ENCODE peak calls at places on chromosomes 12 and 14, in five cellular contexts. T, P, D, W and J are unnamed samples.

GRCh38 chr14:29528889-29529288 is 398.8 kb downstream of the PRKD1 start:
- DNase-seq in T (peak; percentile 10), P (peak; percentile 52), D (no peak), W (peak; percentile 41), J (no peak)

GRCh38 chr12:71449373-71450070 is 9.9 kb downstream of the LGR5 start:
- DNase-seq in T (no peak), P (no peak), D (no peak), W (no peak), J (no peak)

GRCh38 chr14:58430156-58430555 is 2.6 kb downstream of the KIAA0586 start:
- DNase-seq in T (peak; percentile 25), P (no peak), D (no peak), W (no peak), J (no peak)

GRCh38 chr12:88663001-88663400 is 82.7 kb upstream of the KITLG start:
- DNase-seq in T (no peak), P (no peak), D (no peak), W (no peak), J (no peak)

GRCh38 chr14:74655597-74656389 is 43.8 kb upstream of the LTBP2 start:
- DNase-seq in T (peak; percentile 75), P (no peak), D (no peak), W (no peak), J (no peak)

GRCh38 chr12:122021822-122022392 is at the start of gene BCL7A:
- DNase-seq in T (peak; percentile 76), P (peak; percentile 34), D (peak; percentile 62), W (peak; percentile 64), J (no peak)

GRCh38 chr14:59981564-59981963 is 61.6 kb downstream of the LRRC9 start:
- DNase-seq in T (no peak), P (no peak), D (no peak), W (no peak), J (no peak)

GRCh38 chr14:21475767-21476525 is 813 bp downstream of the RAB2B start:
- DNase-seq in T (no peak), P (no peak), D (no peak), W (no peak), J (no peak)

GRCh38 chr14:58106446-58106845 is 45.6 kb downstream of the ARMH4 start:
- DNase-seq in T (no peak), P (no peak), D (no peak), W (no peak), J (no peak)

GRCh38 chr12:92341333-92341691 is 195.7 kb upstream of the BTG1 start:
- DNase-seq in T (no peak), P (no peak), D (no peak), W (no peak), J (no peak)

GRCh38 chr12:6821271-6821673 is 349 bp upstream of the GPR162 start:
- DNase-seq in T (peak; percentile 83), P (no peak), D (no peak), W (peak; percentile 51), J (no peak)

GRCh38 chr12:31321565-31322228 is 4.3 kb downstream of the SINHCAF start:
- DNase-seq in T (peak; percentile 47), P (no peak), D (no peak), W (no peak), J (no peak)

GRCh38 chr12:113318900-113319628 is 15.8 kb downstream of the SLC8B1 start:
- DNase-seq in T (no peak), P (no peak), D (no peak), W (no peak), J (no peak)

GRCh38 chr14:103855734-103856095 is 8.3 kb upstream of the PPP1R13B start:
- DNase-seq in T (no peak), P (no peak), D (no peak), W (no peak), J (no peak)

GRCh38 chr12:125453751-125454150 is 388.5 kb downstream of the AACS start:
- DNase-seq in T (no peak), P (no peak), D (no peak), W (no peak), J (no peak)

GRCh38 chr14:94100847-94101246 is 9.7 kb upstream of the IFI27 start:
- DNase-seq in T (peak; percentile 84), P (no peak), D (no peak), W (no peak), J (no peak)

GRCh38 chr14:77590845-77591506 is 25.5 kb downstream of the SPTLC2 start:
- DNase-seq in T (no peak), P (no peak), D (no peak), W (no peak), J (no peak)

GRCh38 chr14:50501642-50502041 is 30.7 kb downstream of the MAP4K5 start:
- DNase-seq in T (peak; percentile 55), P (peak; percentile 80), D (no peak), W (no peak), J (no peak)

GRCh38 chr14:39015360-39015961 is 87.6 kb downstream of the SEC23A start:
- DNase-seq in T (peak; percentile 76), P (peak; percentile 49), D (peak; percentile 5), W (peak; percentile 13), J (no peak)

GRCh38 chr12:124321556-124322270 is 26.8 kb downstream of the RFLNA start:
- DNase-seq in T (no peak), P (no peak), D (no peak), W (no peak), J (no peak)